ENCODE peak calls at places on chromosomes 6 and 20, in seven cellular contexts. J is tibial artery, V is AG04449, X is sigmoid colon, E is glutamatergic neuron, B is A549, F is Peyer's patch. G is an unnamed sample.

GRCh38 chr6:97469451-97469850 is 186.4 kb upstream of the MMS22L start:
- DNase-seq in J (no peak), V (no peak), X (no peak), E (no peak), B (no peak), F (no peak), G (no peak)

GRCh38 chr6:10756085-10756484 is 8.5 kb downstream of the TMEM14B start:
- DNase-seq in J (no peak), V (no peak), X (no peak), E (no peak), B (no peak), F (no peak), G (no peak)

GRCh38 chr6:63496388-63496804 is 75.9 kb upstream of the LOC128125822 start:
- DNase-seq in J (no peak), V (no peak), X (no peak), E (no peak), B (peak), F (no peak), G (no peak)

GRCh38 chr20:45940053-45940452 is 5.6 kb downstream of the PCIF1 start:
- DNase-seq in J (no peak), V (no peak), X (no peak), E (no peak), B (no peak), F (no peak), G (no peak)

GRCh38 chr6:108944707-108945685 is 96.8 kb downstream of the ARMC2 start:
- DNase-seq in J (peak), V (peak), X (peak), E (no peak), B (no peak), F (no peak), G (no peak)

GRCh38 chr6:56951049-56951816 is 3.7 kb upstream of the BEND6 start:
- DNase-seq in J (no peak), V (no peak), X (no peak), E (no peak), B (no peak), F (no peak), G (no peak)

GRCh38 chr6:4350571-4351505 is 215.5 kb upstream of the ECI2 start:
- DNase-seq in J (no peak), V (no peak), X (no peak), E (no peak), B (no peak), F (no peak), G (no peak)

GRCh38 chr6:30544666-30545272 is 11.5 kb downstream of the GNL1 start:
- DNase-seq in J (no peak), V (no peak), X (no peak), E (no peak), B (peak), F (no peak), G (no peak)

GRCh38 chr20:5642155-5642981 is 107.8 kb upstream of the SHLD1 start:
- DNase-seq in J (peak), V (no peak), X (peak), E (no peak), B (no peak), F (no peak), G (no peak)

GRCh38 chr20:43901296-43901695 is 13.4 kb upstream of the TOX2 start:
- DNase-seq in J (no peak), V (no peak), X (no peak), E (no peak), B (peak), F (no peak), G (no peak)

GRCh38 chr6:79635179-79635578 is 4.0 kb downstream of the SH3BGRL2 start:
- DNase-seq in J (no peak), V (no peak), X (no peak), E (no peak), B (no peak), F (no peak), G (no peak)

GRCh38 chr6:11143394-11144371 is 32.2 kb upstream of the ERVFRD-1 start:
- DNase-seq in J (peak), V (no peak), X (peak), E (no peak), B (peak), F (no peak), G (no peak)

GRCh38 chr6:75094614-75095321 is 111.1 kb downstream of the COL12A1 start:
- DNase-seq in J (no peak), V (peak), X (no peak), E (no peak), B (peak), F (no peak), G (no peak)

GRCh38 chr20:11676618-11677289 is 240.9 kb upstream of the BTBD3 start:
- DNase-seq in J (no peak), V (no peak), X (no peak), E (peak), B (peak), F (peak), G (no peak)

GRCh38 chr6:49370518-49370917 is 92.5 kb downstream of the MMUT start:
- DNase-seq in J (no peak), V (no peak), X (no peak), E (no peak), B (no peak), F (no peak), G (no peak)

GRCh38 chr6:167336818-167337217 is 11.9 kb downstream of the TTLL2 start:
- DNase-seq in J (no peak), V (no peak), X (no peak), E (no peak), B (no peak), F (no peak), G (no peak)

GRCh38 chr6:72580281-72580940 is 41.5 kb upstream of the KCNQ5 start:
- DNase-seq in J (peak), V (peak), X (no peak), E (peak), B (peak), F (no peak), G (no peak)

GRCh38 chr6:128570439-128571063 is 50.2 kb upstream of the PTPRK start:
- DNase-seq in J (no peak), V (no peak), X (no peak), E (no peak), B (no peak), F (no peak), G (no peak)

GRCh38 chr20:49187330-49188100 is 619 bp downstream of the STAU1 start:
- DNase-seq in J (peak), V (no peak), X (peak), E (no peak), B (no peak), F (no peak), G (no peak)

GRCh38 chr6:40794581-40794980 is 207.4 kb upstream of the LRFN2 start:
- DNase-seq in J (no peak), V (no peak), X (no peak), E (no peak), B (no peak), F (no peak), G (no peak)

GRCh38 chr20:24956001-24956761 is 7.1 kb downstream of the CST7 start:
- DNase-seq in J (no peak), V (no peak), X (peak), E (no peak), B (no peak), F (peak), G (peak)

GRCh38 chr20:46970937-46971630 is 76.4 kb downstream of the EYA2 start:
- DNase-seq in J (no peak), V (peak), X (no peak), E (no peak), B (peak), F (no peak), G (no peak)

GRCh38 chr6:131917763-131918649 is 33.2 kb downstream of the CCN2 start:
- DNase-seq in J (no peak), V (no peak), X (no peak), E (peak), B (no peak), F (no peak), G (no peak)

GRCh38 chr6:116557863-116558262 is 4.3 kb downstream of the CALHM4 start:
- DNase-seq in J (no peak), V (peak), X (no peak), E (no peak), B (peak), F (no peak), G (no peak)

GRCh38 chr20:8631271-8631670 is 437.6 kb upstream of the PLCB4 start:
- DNase-seq in J (no peak), V (no peak), X (no peak), E (no peak), B (no peak), F (no peak), G (no peak)

GRCh38 chr20:3777726-3778629 is 3.3 kb downstream of the SPEF1 start:
- DNase-seq in J (peak), V (no peak), X (peak), E (peak), B (peak), F (peak), G (no peak)

GRCh38 chr20:4112490-4113420 is 97.4 kb upstream of the RNF24 start:
- DNase-seq in J (peak), V (no peak), X (no peak), E (no peak), B (no peak), F (no peak), G (no peak)

GRCh38 chr6:16108996-16109658 is 19.8 kb upstream of the MYLIP start:
- DNase-seq in J (no peak), V (no peak), X (no peak), E (no peak), B (no peak), F (no peak), G (no peak)
- TF ChIP-seq CTCF in J (no peak), V (no peak), X (no peak), E (no peak), B (no peak), F (no peak), G (no peak)

DNA sequence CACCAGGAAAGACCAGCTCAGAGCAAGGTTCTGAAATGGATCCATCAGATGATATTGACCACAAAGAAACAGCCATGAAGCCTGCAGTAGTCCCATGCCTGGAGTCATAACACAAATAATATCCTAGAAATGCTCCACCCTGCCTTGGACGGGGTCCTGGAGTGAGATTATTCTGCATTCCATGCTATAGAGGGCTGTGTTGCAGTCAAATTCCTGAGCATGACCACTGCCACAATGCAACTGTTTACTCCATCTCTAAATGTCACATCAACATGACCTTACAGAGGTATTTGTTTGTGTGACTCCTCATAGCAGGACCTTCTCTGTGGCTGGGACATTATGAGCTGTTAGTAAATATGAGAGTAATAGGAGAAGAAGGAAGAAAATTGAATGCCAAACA is 257.5 kb upstream of the TCF21 start:
- DNase-seq in J (no peak), V (no peak), X (no peak), E (no peak), B (peak), F (no peak), G (no peak)
- TF ChIP-seq CTCF in J (no peak), V (peak), X (no peak), E (no peak), B (no peak), F (no peak), G (no peak)

GRCh38 chr6:33733294-33734007 is 13.3 kb downstream of the IP6K3 start:
- DNase-seq in J (no peak), V (no peak), X (no peak), E (peak), B (no peak), F (no peak), G (no peak)
- TF ChIP-seq CTCF in J (no peak), V (no peak), X (no peak), E (no peak), B (no peak), F (no peak), G (no peak)

DNA sequence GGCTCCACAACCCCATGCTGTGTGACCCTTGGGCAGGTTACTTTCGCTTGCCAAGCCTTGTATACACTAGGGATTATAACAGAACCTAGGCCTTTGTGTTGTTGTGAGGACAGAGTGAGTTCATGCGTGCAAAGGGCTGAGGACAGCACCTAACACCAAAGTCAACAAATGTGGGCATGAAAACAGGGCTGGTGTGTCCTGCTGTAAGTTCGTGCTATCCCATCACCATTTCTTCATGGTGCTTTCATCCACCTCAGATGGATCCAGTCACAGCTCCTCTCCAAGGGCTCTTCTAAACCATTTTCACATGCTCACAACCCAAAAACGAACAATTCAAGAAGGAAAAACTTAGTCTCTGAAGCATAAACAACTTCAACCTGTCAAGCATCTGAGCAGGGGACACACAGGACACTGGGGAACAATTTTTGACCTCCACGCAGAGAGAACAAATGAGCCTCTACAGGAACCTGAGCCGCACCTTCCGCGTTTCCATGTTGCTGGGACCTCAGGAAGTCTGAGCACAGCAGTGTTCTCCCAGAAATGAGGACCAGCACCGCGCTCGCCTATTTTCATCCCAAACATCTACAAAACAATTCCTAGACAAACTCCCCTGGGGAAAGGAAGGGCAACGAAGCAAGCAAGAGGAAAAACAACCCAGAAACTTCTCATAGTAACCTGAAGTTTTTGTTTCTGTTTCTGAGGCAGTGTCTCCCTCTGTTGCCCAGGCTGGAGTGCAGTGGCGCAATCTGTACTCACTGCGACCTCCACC is 3.1 kb downstream of the LRP11 start:
- DNase-seq in J (no peak), V (no peak), X (no peak), E (no peak), B (no peak), F (no peak), G (no peak)
- TF ChIP-seq CTCF in J (no peak), V (no peak), X (no peak), E (no peak), B (peak), F (no peak), G (no peak)

DNA sequence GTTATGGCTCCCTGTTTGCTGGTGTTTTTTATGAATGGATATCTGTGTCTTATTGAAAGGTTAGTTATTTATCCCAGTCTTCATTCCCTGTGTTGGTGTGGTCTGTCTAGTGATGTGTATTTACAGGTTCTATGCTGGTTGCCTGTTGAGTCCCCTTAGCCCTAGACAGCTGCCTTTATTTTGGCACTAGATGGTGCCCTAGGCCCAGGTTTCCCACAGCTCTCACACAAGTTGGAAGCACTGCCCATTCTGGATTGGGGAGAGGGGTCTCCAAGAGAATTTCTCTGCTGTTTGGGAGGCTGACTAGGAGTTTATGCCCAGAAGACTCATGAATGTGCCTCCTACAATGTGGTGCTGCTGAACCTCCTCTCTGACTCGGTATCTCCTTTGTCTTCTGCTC is 12.4 kb downstream of the GRM1 start:
- DNase-seq in J (no peak), V (no peak), X (no peak), E (peak), B (peak), F (no peak), G (no peak)
- TF ChIP-seq CTCF in J (no peak), V (peak), X (no peak), E (peak), B (peak), F (no peak), G (no peak)